ENCODE peak calls at places on chromosomes 5 and 9, in ten cellular contexts. L, B, M, E, H, J, I, K, G and Q are unnamed samples.

GRCh38 chr5:143874312-143874711 is 62.4 kb downstream of the HMHB1 start:
- DNase-seq in E (no peak), B (no peak), I (no peak), K (peak; percentile 16), J (no peak), M (no peak), L (no peak), G (no peak), H (no peak), Q (no peak)

GRCh38 chr5:157828949-157829639 is 29.9 kb downstream of the CLINT1 start:
- DNase-seq in H (peak; percentile 19), I (no peak), M (no peak), G (no peak), L (no peak), K (no peak), J (no peak), B (no peak), E (no peak), Q (no peak)

GRCh38 chr9:69898714-69899209 is 78.1 kb downstream of the CFAP95 start:
- DNase-seq in H (peak; percentile 59), E (no peak), M (no peak), B (no peak), L (peak; percentile 85), G (no peak), I (no peak), J (no peak), K (peak; percentile 92), Q (no peak)

GRCh38 chr5:37983463-37983862 is 143.6 kb upstream of the GDNF start:
- DNase-seq in L (no peak), M (no peak), I (no peak), G (no peak), E (no peak), K (no peak), B (no peak), H (no peak), J (no peak), Q (no peak)

GRCh38 chr9:104494808-104495207 is 9.3 kb upstream of the OR13F1 start:
- DNase-seq in B (no peak), K (no peak), E (no peak), G (no peak), J (no peak), L (no peak), M (no peak), I (no peak), H (peak; percentile 18), Q (no peak)

GRCh38 chr9:134057751-134058701 is 9.8 kb downstream of the BRD3 start:
- DNase-seq in J (peak; percentile 76), L (no peak), K (no peak), B (peak; percentile 14), G (peak; percentile 57), H (no peak), M (peak; percentile 12), I (no peak), E (peak; percentile 51), Q (no peak)

GRCh38 chr5:6950250-6950649 is 237.0 kb downstream of the TENT4A start:
- DNase-seq in J (no peak), M (no peak), B (no peak), I (no peak), G (no peak), K (no peak), L (no peak), H (no peak), E (no peak), Q (no peak)

GRCh38 chr5:158464383-158464782 is 605.4 kb upstream of the CLINT1 start:
- DNase-seq in K (no peak), E (no peak), L (no peak), J (no peak), B (no peak), H (no peak), M (no peak), G (no peak), I (no peak), Q (no peak)

GRCh38 chr5:1028481-1029269 is 20.1 kb downstream of the NKD2 start:
- DNase-seq in H (no peak), M (no peak), B (no peak), G (no peak), L (no peak), E (peak; percentile 42), J (peak; percentile 68), I (no peak), K (no peak), Q (no peak)

GRCh38 chr5:73701566-73701965 is 75.6 kb downstream of the ARHGEF28 start:
- DNase-seq in B (no peak), H (no peak), M (no peak), L (no peak), E (no peak), I (no peak), K (no peak), G (no peak), J (no peak), Q (no peak)

GRCh38 chr9:106994463-106994862 is 131.5 kb downstream of the ZNF462 start:
- DNase-seq in G (no peak), H (no peak), J (no peak), L (no peak), I (no peak), M (no peak), B (no peak), K (no peak), E (no peak), Q (no peak)

GRCh38 chr9:91710148-91710547 is 239.9 kb downstream of the ROR2 start:
- DNase-seq in H (no peak), G (no peak), J (no peak), E (no peak), M (no peak), K (no peak), B (no peak), L (no peak), I (no peak), Q (no peak)

GRCh38 chr9:17600962-17601593 is 22.2 kb downstream of the SH3GL2 start:
- DNase-seq in J (no peak), K (peak; percentile 60), I (no peak), L (no peak), H (no peak), B (no peak), G (no peak), E (no peak), M (no peak), Q (no peak)

GRCh38 chr5:72388652-72389051 is 68.5 kb downstream of the PTCD2 start:
- DNase-seq in J (no peak), B (no peak), E (peak; percentile 64), I (no peak), K (no peak), G (no peak), L (no peak), H (no peak), M (peak; percentile 71), Q (no peak)

GRCh38 chr5:137741718-137742117 is 5.8 kb upstream of the KLHL3 start:
- DNase-seq in G (no peak), J (no peak), H (no peak), B (no peak), E (no peak), K (no peak), I (no peak), L (no peak), M (no peak), Q (no peak)

GRCh38 chr5:138663009-138663408 is 87.8 kb upstream of the HSPA9 start:
- DNase-seq in G (no peak), I (no peak), B (no peak), J (peak; percentile 60), E (no peak), L (no peak), M (no peak), K (no peak), H (no peak), Q (no peak)

GRCh38 chr5:101686541-101686940 is 609.5 kb downstream of the SLCO4C1 start:
- DNase-seq in E (no peak), K (no peak), G (no peak), L (no peak), M (no peak), H (no peak), B (no peak), J (no peak), I (no peak), Q (no peak)

GRCh38 chr9:38036359-38037084 is 32.5 kb downstream of the SHB start:
- DNase-seq in K (peak; percentile 67), E (no peak), B (no peak), L (no peak), I (no peak), H (peak; percentile 41), M (peak; percentile 27), G (peak; percentile 91), J (no peak), Q (no peak)
- TF ChIP-seq CTCF in K (no peak), E (no peak), B (no peak), L (no peak), I (no peak), H (no peak), M (no peak), G (no peak), J (no peak), Q (no peak)

GRCh38 chr9:79742145-79742820 is 170.5 kb downstream of the TLE4 start:
- DNase-seq in H (no peak), G (no peak), J (no peak), I (no peak), M (no peak), B (no peak), E (no peak), K (no peak), L (no peak), Q (no peak)

GRCh38 chr9:79741381-79741780 is 169.6 kb downstream of the TLE4 start:
- DNase-seq in E (no peak), B (no peak), H (no peak), G (no peak), L (no peak), J (no peak), I (no peak), M (no peak), K (no peak), Q (no peak)

GRCh38 chr9:79745752-79746336 is 174.1 kb downstream of the TLE4 start:
- DNase-seq in G (no peak), B (no peak), L (no peak), H (no peak), J (no peak), I (no peak), E (no peak), K (no peak), M (no peak), Q (no peak)
- H3K4me3 ChIP-seq in G (no peak overlapping the region), B (no peak overlapping the region), L (no peak overlapping the region), H (no peak overlapping the region), J (no peak overlapping the region), I (no peak overlapping the region), E (no peak overlapping the region), K (no peak overlapping the region), M (no peak overlapping the region), Q (no peak overlapping the region)

GRCh38 chr9:115024925-115025535 is 92.9 kb downstream of the TNC start:
- DNase-seq in H (no peak), B (no peak), I (no peak), M (no peak), J (no peak), E (no peak), G (no peak), L (no peak), K (no peak), Q (no peak)
- H3K27ac ChIP-seq in H (no peak overlapping the region), B (no peak overlapping the region), I (no peak overlapping the region), M (peak overlapping the region; percentile 23), J (no peak overlapping the region), E (no peak overlapping the region), G (no peak overlapping the region), L (no peak overlapping the region), K (no peak overlapping the region), Q (no peak overlapping the region)

DNA sequence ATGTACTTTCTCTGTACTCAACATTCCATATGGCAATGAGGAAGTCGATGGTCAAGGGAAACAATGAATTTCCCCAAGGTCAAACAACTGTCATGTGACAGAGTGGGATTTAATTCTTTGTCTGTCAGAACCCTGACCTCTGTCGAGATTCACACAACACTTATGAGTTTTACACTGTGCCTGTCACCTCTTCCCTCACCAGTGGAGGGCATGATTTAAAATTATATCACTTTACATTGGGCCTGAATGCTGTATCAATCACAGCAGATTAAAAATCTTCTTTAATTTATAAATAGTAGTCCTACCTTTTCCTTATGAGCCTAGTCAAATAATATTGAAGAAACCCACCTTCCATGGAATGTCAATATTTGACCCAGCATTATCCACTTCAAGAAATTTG is 276.7 kb downstream of the CDH10 start:
- DNase-seq in L (no peak), K (no peak), E (no peak), M (no peak), H (no peak), J (no peak), B (no peak), G (no peak), I (no peak), Q (no peak)
- TF ChIP-seq CTCF in L (no peak), K (no peak), E (no peak), M (no peak), H (no peak), J (no peak), B (no peak), G (no peak), I (no peak), Q (peak; percentile 27)